ENCODE peak calls at places on chromosome 22, in four cellular contexts. One of them, this sample, is unnamed.

GRCh38 chr22:29780781-29781676 is 13.9 kb downstream of the UQCR10 start:
- DNase-seq in effector CD4-positive, alpha-beta T cell: no peak
- DNase-seq in stimulated activated CD4-positive, alpha-beta T cell treated with anti-CD3 and anti-CD28 coated beads, Interleukin-12 subunit alpha, Interleukin-12 subunit beta, amount 100 ng/mL, for 48 hours: no peak
- DNase-seq in right cardiac atrium: no peak
- DNase-seq in this sample: peak

GRCh38 chr22:48491451-48491941 is 1336.2 kb downstream of the BRD1 start:
- DNase-seq in effector CD4-positive, alpha-beta T cell: no peak
- DNase-seq in stimulated activated CD4-positive, alpha-beta T cell treated with anti-CD3 and anti-CD28 coated beads, Interleukin-12 subunit alpha, Interleukin-12 subunit beta, amount 100 ng/mL, for 48 hours: no peak
- DNase-seq in right cardiac atrium: no peak
- DNase-seq in this sample: no peak

GRCh38 chr22:26017932-26018331 is 151.3 kb upstream of the SEZ6L start:
- DNase-seq in effector CD4-positive, alpha-beta T cell: no peak
- DNase-seq in stimulated activated CD4-positive, alpha-beta T cell treated with anti-CD3 and anti-CD28 coated beads, Interleukin-12 subunit alpha, Interleukin-12 subunit beta, amount 100 ng/mL, for 48 hours: no peak
- DNase-seq in right cardiac atrium: no peak
- DNase-seq in this sample: no peak

GRCh38 chr22:26321469-26321913 is 107.6 kb upstream of the ASPHD2 start:
- DNase-seq in effector CD4-positive, alpha-beta T cell: no peak
- DNase-seq in stimulated activated CD4-positive, alpha-beta T cell treated with anti-CD3 and anti-CD28 coated beads, Interleukin-12 subunit alpha, Interleukin-12 subunit beta, amount 100 ng/mL, for 48 hours: no peak
- DNase-seq in right cardiac atrium: peak
- DNase-seq in this sample: no peak

GRCh38 chr22:37196539-37197450 is 8.7 kb upstream of the C1QTNF6 start:
- DNase-seq in effector CD4-positive, alpha-beta T cell: no peak
- DNase-seq in stimulated activated CD4-positive, alpha-beta T cell treated with anti-CD3 and anti-CD28 coated beads, Interleukin-12 subunit alpha, Interleukin-12 subunit beta, amount 100 ng/mL, for 48 hours: no peak
- DNase-seq in right cardiac atrium: peak
- DNase-seq in this sample: no peak

GRCh38 chr22:49877642-49878041 is 24.0 kb downstream of the ZBED4 start:
- DNase-seq in effector CD4-positive, alpha-beta T cell: no peak
- DNase-seq in stimulated activated CD4-positive, alpha-beta T cell treated with anti-CD3 and anti-CD28 coated beads, Interleukin-12 subunit alpha, Interleukin-12 subunit beta, amount 100 ng/mL, for 48 hours: no peak
- DNase-seq in right cardiac atrium: peak
- DNase-seq in this sample: no peak

GRCh38 chr22:44748524-44748923 is 3.9 kb upstream of the ARHGAP8 start:
- DNase-seq in effector CD4-positive, alpha-beta T cell: no peak
- DNase-seq in stimulated activated CD4-positive, alpha-beta T cell treated with anti-CD3 and anti-CD28 coated beads, Interleukin-12 subunit alpha, Interleukin-12 subunit beta, amount 100 ng/mL, for 48 hours: no peak
- DNase-seq in right cardiac atrium: peak
- DNase-seq in this sample: no peak

GRCh38 chr22:39233736-39234120 is 11.1 kb downstream of the PDGFB start:
- DNase-seq in effector CD4-positive, alpha-beta T cell: no peak
- DNase-seq in stimulated activated CD4-positive, alpha-beta T cell treated with anti-CD3 and anti-CD28 coated beads, Interleukin-12 subunit alpha, Interleukin-12 subunit beta, amount 100 ng/mL, for 48 hours: no peak
- DNase-seq in right cardiac atrium: peak
- DNase-seq in this sample: no peak

GRCh38 chr22:28024422-28024888 is 105.4 kb upstream of the PITPNB start:
- DNase-seq in effector CD4-positive, alpha-beta T cell: no peak
- DNase-seq in stimulated activated CD4-positive, alpha-beta T cell treated with anti-CD3 and anti-CD28 coated beads, Interleukin-12 subunit alpha, Interleukin-12 subunit beta, amount 100 ng/mL, for 48 hours: no peak
- DNase-seq in right cardiac atrium: no peak
- DNase-seq in this sample: no peak

GRCh38 chr22:23557036-23557435 is 23.1 kb downstream of the IGLL1 start:
- DNase-seq in effector CD4-positive, alpha-beta T cell: no peak
- DNase-seq in stimulated activated CD4-positive, alpha-beta T cell treated with anti-CD3 and anti-CD28 coated beads, Interleukin-12 subunit alpha, Interleukin-12 subunit beta, amount 100 ng/mL, for 48 hours: no peak
- DNase-seq in right cardiac atrium: no peak
- DNase-seq in this sample: no peak

GRCh38 chr22:19201858-19202798 is 23.6 kb upstream of the SLC25A1 start:
- DNase-seq in effector CD4-positive, alpha-beta T cell: no peak
- DNase-seq in stimulated activated CD4-positive, alpha-beta T cell treated with anti-CD3 and anti-CD28 coated beads, Interleukin-12 subunit alpha, Interleukin-12 subunit beta, amount 100 ng/mL, for 48 hours: no peak
- DNase-seq in right cardiac atrium: peak
- DNase-seq in this sample: no peak

GRCh38 chr22:35480627-35481565 is 59.7 kb upstream of the RASD2 start:
- DNase-seq in effector CD4-positive, alpha-beta T cell: no peak
- DNase-seq in stimulated activated CD4-positive, alpha-beta T cell treated with anti-CD3 and anti-CD28 coated beads, Interleukin-12 subunit alpha, Interleukin-12 subunit beta, amount 100 ng/mL, for 48 hours: no peak
- DNase-seq in right cardiac atrium: no peak
- DNase-seq in this sample: no peak

GRCh38 chr22:39383841-39384625 is 15.5 kb upstream of the TAB1 start:
- DNase-seq in effector CD4-positive, alpha-beta T cell: no peak
- DNase-seq in stimulated activated CD4-positive, alpha-beta T cell treated with anti-CD3 and anti-CD28 coated beads, Interleukin-12 subunit alpha, Interleukin-12 subunit beta, amount 100 ng/mL, for 48 hours: no peak
- DNase-seq in right cardiac atrium: no peak
- DNase-seq in this sample: no peak

GRCh38 chr22:38131399-38131798 is 20.9 kb upstream of the BAIAP2L2 start:
- DNase-seq in effector CD4-positive, alpha-beta T cell: no peak
- DNase-seq in stimulated activated CD4-positive, alpha-beta T cell treated with anti-CD3 and anti-CD28 coated beads, Interleukin-12 subunit alpha, Interleukin-12 subunit beta, amount 100 ng/mL, for 48 hours: no peak
- DNase-seq in right cardiac atrium: no peak
- DNase-seq in this sample: no peak

GRCh38 chr22:25076281-25076680 is 123.4 kb upstream of the CRYBB3 start:
- DNase-seq in effector CD4-positive, alpha-beta T cell: no peak
- DNase-seq in stimulated activated CD4-positive, alpha-beta T cell treated with anti-CD3 and anti-CD28 coated beads, Interleukin-12 subunit alpha, Interleukin-12 subunit beta, amount 100 ng/mL, for 48 hours: no peak
- DNase-seq in right cardiac atrium: no peak
- DNase-seq in this sample: no peak

GRCh38 chr22:48376936-48377335 is 1450.7 kb downstream of the BRD1 start:
- DNase-seq in effector CD4-positive, alpha-beta T cell: no peak
- DNase-seq in stimulated activated CD4-positive, alpha-beta T cell treated with anti-CD3 and anti-CD28 coated beads, Interleukin-12 subunit alpha, Interleukin-12 subunit beta, amount 100 ng/mL, for 48 hours: no peak
- DNase-seq in right cardiac atrium: no peak
- DNase-seq in this sample: no peak

GRCh38 chr22:46073683-46074504 is 76.4 kb upstream of the PPARA start:
- DNase-seq in effector CD4-positive, alpha-beta T cell: no peak
- DNase-seq in stimulated activated CD4-positive, alpha-beta T cell treated with anti-CD3 and anti-CD28 coated beads, Interleukin-12 subunit alpha, Interleukin-12 subunit beta, amount 100 ng/mL, for 48 hours: no peak
- DNase-seq in right cardiac atrium: peak
- DNase-seq in this sample: no peak